ENCODE peak calls at places on chromosomes 5 and 9, in four cellular contexts. W is A549, F is anterior cingulate cortex, K is left ventricle myocardium inferior. U is an unnamed sample.

GRCh38 chr5:173689171-173689676 is 72.8 kb upstream of the BOD1 start:
- DNase-seq in W (peak; percentile 93), F (no peak), K (no peak), U (no peak)

GRCh38 chr9:110775724-110776123 is 107.1 kb downstream of the MUSK start:
- DNase-seq in W (no peak), F (no peak), K (no peak), U (no peak)

GRCh38 chr5:98214240-98215051 is 559.0 kb upstream of the RGMB start:
- DNase-seq in W (no peak), F (no peak), K (peak; percentile 17), U (no peak)

GRCh38 chr5:178291969-178292825 is 59.6 kb upstream of the PHYKPL start:
- DNase-seq in W (no peak), F (no peak), K (no peak), U (no peak)

GRCh38 chr9:89379508-89380115 is 61.3 kb downstream of the SECISBP2 start:
- DNase-seq in W (no peak), F (no peak), K (no peak), U (no peak)

GRCh38 chr5:150129813-150130492 is 25.7 kb downstream of the PDGFRB start:
- DNase-seq in W (peak; percentile 94), F (peak; percentile 45), K (peak; percentile 71), U (no peak)

GRCh38 chr9:128296340-128297220 is 20.5 kb downstream of the SWI5 start:
- DNase-seq in W (no peak), F (no peak), K (no peak), U (no peak)

GRCh38 chr5:55062039-55062779 is 38.2 kb downstream of the GZMK start:
- DNase-seq in W (no peak), F (no peak), K (no peak), U (no peak)

GRCh38 chr5:138948391-138949222 is 73.5 kb upstream of the LRRTM2 start:
- DNase-seq in W (no peak), F (no peak), K (no peak), U (no peak)

GRCh38 chr9:91192785-91193657 is 168.7 kb downstream of the AUH start:
- DNase-seq in W (peak; percentile 95), F (peak; percentile 63), K (peak; percentile 76), U (peak; percentile 99)

GRCh38 chr9:123438321-123438720 is 82.3 kb downstream of the CRB2 start:
- DNase-seq in W (no peak), F (no peak), K (no peak), U (no peak)

GRCh38 chr9:88530051-88530450 is 4.9 kb upstream of the NXNL2 start:
- DNase-seq in W (no peak), F (no peak), K (no peak), U (no peak)

GRCh38 chr9:72718503-72718902 is 197.1 kb downstream of the TMC1 start:
- DNase-seq in W (no peak), F (no peak), K (no peak), U (no peak)

GRCh38 chr5:10319202-10319851 is 11.6 kb upstream of the CMBL start:
- DNase-seq in W (no peak), F (no peak), K (no peak), U (no peak)

GRCh38 chr9:118896356-118897000 is 472.8 kb downstream of the BRINP1 start:
- DNase-seq in W (no peak), F (peak; percentile 0), K (no peak), U (no peak)

GRCh38 chr5:65837139-65837538 is 89.2 kb upstream of the ERBIN start:
- DNase-seq in W (no peak), F (no peak), K (no peak), U (peak; percentile 61)

GRCh38 chr9:135156525-135157510 is 69.3 kb downstream of the OLFM1 start:
- DNase-seq in W (peak; percentile 33), F (no peak), K (peak; percentile 28), U (no peak)

GRCh38 chr9:92807757-92808725 is 43.4 kb upstream of the BICD2 start:
- DNase-seq in W (no peak), F (no peak), K (no peak), U (no peak)

GRCh38 chr5:31719988-31720387 is 81.1 kb downstream of the PDZD2 start:
- DNase-seq in W (no peak), F (no peak), K (no peak), U (no peak)

GRCh38 chr5:138716456-138716924 is 36.7 kb upstream of the CTNNA1 start:
- DNase-seq in W (no peak), F (no peak), K (no peak), U (no peak)

GRCh38 chr5:96807099-96807654 is 568 bp downstream of the ERAP1 start:
- DNase-seq in W (peak; percentile 75), F (peak; percentile 88), K (peak; percentile 85), U (no peak)

GRCh38 chr9:111566234-111566633 is 33.2 kb downstream of the PTGR1 start:
- DNase-seq in W (no peak), F (peak; percentile 2), K (no peak), U (no peak)

GRCh38 chr9:134677743-134678142 is 36.1 kb downstream of the COL5A1 start:
- DNase-seq in W (no peak), F (no peak), K (no peak), U (no peak)

GRCh38 chr5:133605323-133605722 is 7.0 kb downstream of the FSTL4 start:
- DNase-seq in W (no peak), F (no peak), K (no peak), U (no peak)

GRCh38 chr9:87206064-87206661 is 258.9 kb upstream of the GAS1 start:
- DNase-seq in W (no peak), F (no peak), K (no peak), U (peak; percentile 63)